ENCODE peak calls at places on chromosomes 13 and 19, in six cellular contexts. One of them, this sample, is unnamed.

GRCh38 chr13:106291006-106291405 is 244.5 kb downstream of the EFNB2 start:
- DNase-seq in mesenchymal stem cell: peak; percentile 60
- DNase-seq in mesendoderm: no peak
- DNase-seq in neuronal stem cell: no peak
- DNase-seq in IMR-90: peak; percentile 76
- DNase-seq in H1: no peak
- DNase-seq in this sample: peak; percentile 2

GRCh38 chr13:35824395-35824794 is 306.8 kb downstream of the DCLK1 start:
- DNase-seq in neuronal stem cell: no peak
- DNase-seq in mesenchymal stem cell: no peak
- DNase-seq in H1: no peak
- DNase-seq in mesendoderm: no peak
- DNase-seq in IMR-90: no peak
- DNase-seq in this sample: no peak

GRCh38 chr19:21143846-21144245 is 2.0 kb downstream of the ZNF431 start:
- DNase-seq in IMR-90: no peak
- DNase-seq in neuronal stem cell: no peak
- DNase-seq in mesendoderm: no peak
- DNase-seq in mesenchymal stem cell: peak; percentile 3
- DNase-seq in H1: no peak
- DNase-seq in this sample: peak; percentile 89

GRCh38 chr13:41821195-41821594 is 139.7 kb downstream of the VWA8 start:
- DNase-seq in mesenchymal stem cell: no peak
- DNase-seq in mesendoderm: no peak
- DNase-seq in neuronal stem cell: no peak
- DNase-seq in IMR-90: no peak
- DNase-seq in H1: no peak
- DNase-seq in this sample: no peak

GRCh38 chr13:26370495-26370990 is 116.6 kb downstream of the CDK8 start:
- DNase-seq in neuronal stem cell: no peak
- DNase-seq in H1: no peak
- DNase-seq in mesenchymal stem cell: no peak
- DNase-seq in IMR-90: peak; percentile 69
- DNase-seq in mesendoderm: no peak
- DNase-seq in this sample: no peak

GRCh38 chr19:40147693-40148347 is 43.4 kb upstream of the MAP3K10 start:
- DNase-seq in H1: no peak
- DNase-seq in IMR-90: peak; percentile 77
- DNase-seq in mesendoderm: no peak
- DNase-seq in mesenchymal stem cell: peak; percentile 79
- DNase-seq in neuronal stem cell: no peak
- DNase-seq in this sample: peak; percentile 34

GRCh38 chr13:95865080-95865597 is 188.1 kb downstream of the UGGT2 start:
- DNase-seq in mesenchymal stem cell: no peak
- DNase-seq in H1: no peak
- DNase-seq in mesendoderm: no peak
- DNase-seq in neuronal stem cell: no peak
- DNase-seq in IMR-90: no peak
- DNase-seq in this sample: no peak

GRCh38 chr19:56291857-56292256 is 19.3 kb downstream of the EDDM13 start:
- DNase-seq in IMR-90: no peak
- DNase-seq in neuronal stem cell: no peak
- DNase-seq in mesenchymal stem cell: no peak
- DNase-seq in H1: no peak
- DNase-seq in mesendoderm: no peak
- DNase-seq in this sample: no peak

GRCh38 chr19:18292810-18293641 is 11.6 kb upstream of the JUND start:
- DNase-seq in neuronal stem cell: peak; percentile 82
- DNase-seq in IMR-90: peak; percentile 57
- DNase-seq in H1: peak; percentile 79
- DNase-seq in mesendoderm: peak; percentile 98
- DNase-seq in mesenchymal stem cell: peak; percentile 78
- DNase-seq in this sample: peak; percentile 99

GRCh38 chr13:23871616-23872220 is 17.5 kb downstream of the MIPEP start:
- DNase-seq in mesenchymal stem cell: peak; percentile 59
- DNase-seq in neuronal stem cell: no peak
- DNase-seq in mesendoderm: peak; percentile 34
- DNase-seq in IMR-90: peak; percentile 59
- DNase-seq in H1: no peak
- DNase-seq in this sample: peak; percentile 62

GRCh38 chr19:41869374-41869955 is 7.6 kb upstream of the CD79A start:
- DNase-seq in neuronal stem cell: no peak
- DNase-seq in mesendoderm: no peak
- DNase-seq in IMR-90: no peak
- DNase-seq in mesenchymal stem cell: no peak
- DNase-seq in H1: no peak
- DNase-seq in this sample: no peak

GRCh38 chr19:29482855-29483640 is 42.7 kb upstream of the VSTM2B start:
- DNase-seq in mesenchymal stem cell: no peak
- DNase-seq in H1: no peak
- DNase-seq in neuronal stem cell: no peak
- DNase-seq in mesendoderm: no peak
- DNase-seq in IMR-90: no peak
- DNase-seq in this sample: no peak

GRCh38 chr19:19749332-19750130 is 16.6 kb upstream of the ZNF14 start:
- DNase-seq in mesendoderm: no peak
- DNase-seq in mesenchymal stem cell: no peak
- DNase-seq in IMR-90: no peak
- DNase-seq in H1: no peak
- DNase-seq in neuronal stem cell: no peak
- DNase-seq in this sample: no peak

GRCh38 chr13:44298314-44298713 is 75.3 kb upstream of the SERP2 start:
- DNase-seq in mesendoderm: no peak
- DNase-seq in IMR-90: peak; percentile 35
- DNase-seq in neuronal stem cell: no peak
- DNase-seq in mesenchymal stem cell: no peak
- DNase-seq in H1: no peak
- DNase-seq in this sample: peak; percentile 59

GRCh38 chr19:49213791-49214190 is 56.2 kb downstream of the TRPM4 start:
- DNase-seq in neuronal stem cell: no peak
- DNase-seq in mesenchymal stem cell: no peak
- DNase-seq in H1: no peak
- DNase-seq in mesendoderm: peak; percentile 51
- DNase-seq in IMR-90: no peak
- DNase-seq in this sample: no peak

GRCh38 chr19:49631279-49631588 is 8.7 kb downstream of the RRAS start:
- DNase-seq in neuronal stem cell: no peak
- DNase-seq in mesenchymal stem cell: no peak
- DNase-seq in IMR-90: no peak
- DNase-seq in mesendoderm: no peak
- DNase-seq in H1: no peak
- DNase-seq in this sample: no peak

GRCh38 chr13:38688674-38689073 is 1.8 kb downstream of the FREM2 start:
- DNase-seq in H1: no peak
- DNase-seq in mesendoderm: no peak
- DNase-seq in IMR-90: no peak
- DNase-seq in neuronal stem cell: no peak
- DNase-seq in mesenchymal stem cell: no peak
- DNase-seq in this sample: no peak

GRCh38 chr19:39275578-39275977 is 7.4 kb downstream of the IFNL2 start:
- DNase-seq in H1: no peak
- DNase-seq in mesenchymal stem cell: no peak
- DNase-seq in mesendoderm: no peak
- DNase-seq in neuronal stem cell: no peak
- DNase-seq in IMR-90: no peak
- DNase-seq in this sample: no peak

GRCh38 chr13:103277099-103277498 is 210.9 kb upstream of the SLC10A2 start:
- DNase-seq in mesendoderm: no peak
- DNase-seq in neuronal stem cell: no peak
- DNase-seq in IMR-90: no peak
- DNase-seq in mesenchymal stem cell: no peak
- DNase-seq in H1: no peak
- DNase-seq in this sample: no peak
- H3K4me2 ChIP-seq in mesendoderm: no peak overlapping the region
- H3K4me2 ChIP-seq in neuronal stem cell: no peak overlapping the region
- H3K4me2 ChIP-seq in IMR-90: no peak overlapping the region
- H3K4me2 ChIP-seq in mesenchymal stem cell: no peak overlapping the region
- H3K4me2 ChIP-seq in H1: no peak overlapping the region
- H3K4me2 ChIP-seq in this sample: no peak overlapping the region

GRCh38 chr19:12162513-12162881 is 399 bp upstream of the ZNF136 start:
- DNase-seq in mesenchymal stem cell: no peak
- DNase-seq in mesendoderm: no peak
- DNase-seq in IMR-90: no peak
- DNase-seq in neuronal stem cell: no peak
- DNase-seq in H1: no peak
- DNase-seq in this sample: no peak

GRCh38 chr19:12163841-12164240 is 945 bp downstream of the ZNF136 start:
- DNase-seq in neuronal stem cell: no peak
- DNase-seq in mesendoderm: no peak
- DNase-seq in IMR-90: peak; percentile 56
- DNase-seq in H1: no peak
- DNase-seq in mesenchymal stem cell: peak; percentile 55
- DNase-seq in this sample: no peak

GRCh38 chr19:12166596-12166995 is 3.7 kb downstream of the ZNF136 start:
- DNase-seq in mesenchymal stem cell: peak; percentile 48
- DNase-seq in neuronal stem cell: no peak
- DNase-seq in IMR-90: peak; percentile 67
- DNase-seq in H1: no peak
- DNase-seq in mesendoderm: no peak
- DNase-seq in this sample: no peak

GRCh38 chr19:12159773-12160414 is 3.0 kb upstream of the ZNF136 start:
- DNase-seq in mesendoderm: no peak
- DNase-seq in IMR-90: no peak
- DNase-seq in mesenchymal stem cell: no peak
- DNase-seq in neuronal stem cell: no peak
- DNase-seq in H1: no peak
- DNase-seq in this sample: no peak

DNA sequence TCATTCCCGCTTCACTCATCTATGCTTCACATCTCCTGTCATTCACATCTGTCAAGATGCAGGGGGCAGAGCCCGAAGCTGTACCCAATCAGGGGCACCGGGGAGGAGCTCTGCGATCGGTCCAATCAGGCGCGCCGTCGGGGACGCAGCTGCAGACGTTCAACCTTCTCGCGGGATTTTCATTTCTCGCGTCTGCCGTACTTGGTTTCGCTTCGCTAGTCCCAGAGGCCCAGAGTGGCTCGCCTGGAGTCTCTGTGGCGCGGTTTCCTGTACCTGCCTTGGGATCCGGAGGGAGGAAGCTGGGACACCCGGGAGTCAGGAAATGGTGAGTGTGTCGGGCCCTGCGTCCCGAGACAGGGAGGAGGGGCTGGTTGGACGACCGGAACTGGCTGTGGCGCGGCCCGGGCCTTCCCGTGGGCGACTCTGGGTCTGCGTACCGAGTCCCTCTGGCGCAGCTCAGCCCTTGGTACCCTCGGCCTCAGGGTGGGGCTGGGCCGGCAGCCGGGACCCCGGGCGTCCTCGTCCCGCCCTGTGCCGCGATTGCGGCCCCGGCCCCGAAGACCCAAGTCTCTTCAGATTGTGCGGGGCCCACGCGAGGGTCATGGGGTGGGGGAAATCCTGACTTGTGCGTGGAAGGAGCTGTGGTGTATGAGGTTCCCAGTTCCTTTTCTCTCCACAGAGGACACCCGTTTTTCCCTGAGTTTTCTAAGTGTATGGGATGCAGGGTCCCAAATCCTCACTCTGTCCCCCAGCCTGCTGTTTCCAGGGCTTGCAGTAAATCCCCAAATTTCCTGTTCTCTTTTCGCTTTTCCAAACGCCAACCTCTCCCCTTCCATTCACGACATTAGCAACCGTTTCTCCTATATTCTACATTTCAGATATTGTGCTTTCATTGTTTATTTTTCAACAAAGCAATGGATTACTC is at the start of gene ZNF136:
- DNase-seq in neuronal stem cell: peak; percentile 90
- DNase-seq in mesendoderm: peak; percentile 98
- DNase-seq in IMR-90: peak; percentile 95
- DNase-seq in mesenchymal stem cell: peak; percentile 97
- DNase-seq in H1: peak; percentile 79
- DNase-seq in this sample: peak; percentile 99
- H3K4me3 ChIP-seq in neuronal stem cell: peak within 1 kb of the TSS; percentile 91
- H3K4me3 ChIP-seq in mesendoderm: peak within 1 kb of the TSS; percentile 90
- H3K4me3 ChIP-seq in IMR-90: peak within 1 kb of the TSS; percentile 83
- H3K4me3 ChIP-seq in mesenchymal stem cell: peak within 1 kb of the TSS; percentile 89
- H3K4me3 ChIP-seq in H1: peak within 1 kb of the TSS; percentile 97
- H3K4me3 ChIP-seq in this sample: peak within 1 kb of the TSS; percentile 91

DNA sequence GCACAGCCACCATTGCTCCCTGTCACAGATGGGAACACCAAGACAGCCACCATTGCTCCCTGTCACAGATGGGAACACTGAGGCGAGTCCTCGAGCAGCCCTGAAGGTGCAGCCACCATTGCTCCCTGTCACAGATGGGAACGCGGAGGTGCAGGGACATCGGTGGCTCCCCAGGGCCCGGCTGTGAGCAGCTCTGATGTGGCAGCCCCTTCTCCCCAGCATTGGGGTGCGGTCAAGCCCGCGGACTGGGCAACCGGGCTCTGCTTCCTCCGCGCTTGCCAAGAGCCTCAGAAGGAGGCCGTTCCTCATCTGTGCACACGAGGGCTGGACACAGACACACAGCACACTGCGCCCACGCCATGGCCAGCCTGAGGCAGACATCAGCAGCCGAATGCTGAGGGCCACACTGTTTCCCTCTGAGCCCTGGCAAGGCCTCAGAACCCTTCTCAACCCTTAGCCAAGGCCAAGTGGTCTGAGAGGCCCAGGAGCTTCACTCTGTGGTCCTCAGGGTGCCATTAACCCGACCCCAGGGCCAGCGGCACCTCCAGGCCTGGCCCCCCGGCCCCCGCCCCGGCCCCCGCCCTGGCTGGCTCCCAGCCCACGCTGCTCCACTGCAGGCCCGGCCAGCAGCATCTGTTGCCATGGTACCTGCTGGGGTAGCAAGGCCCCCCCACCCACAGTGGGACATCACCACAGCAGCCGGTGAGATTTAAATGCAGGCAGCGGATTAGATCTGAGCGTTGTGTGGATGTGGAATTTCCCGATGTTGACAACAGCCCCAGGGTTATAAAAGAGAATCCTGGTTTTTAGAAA is 18.4 kb downstream of the C2CD4C start:
- DNase-seq in mesendoderm: no peak
- DNase-seq in mesenchymal stem cell: no peak
- DNase-seq in neuronal stem cell: no peak
- DNase-seq in H1: no peak
- DNase-seq in IMR-90: no peak
- DNase-seq in this sample: no peak
- H3K18ac ChIP-seq in mesendoderm: no peak overlapping the region
- H3K18ac ChIP-seq in mesenchymal stem cell: no peak overlapping the region
- H3K18ac ChIP-seq in neuronal stem cell: peak overlapping the region; percentile 39
- H3K18ac ChIP-seq in H1: no peak overlapping the region
- H3K18ac ChIP-seq in IMR-90: no peak overlapping the region
- H3K18ac ChIP-seq in this sample: no peak overlapping the region

GRCh38 chr19:34664870-34665269 is 12.1 kb downstream of the SCGB2B2 start:
- DNase-seq in mesendoderm: no peak
- DNase-seq in neuronal stem cell: no peak
- DNase-seq in IMR-90: no peak
- DNase-seq in mesenchymal stem cell: no peak
- DNase-seq in H1: no peak
- DNase-seq in this sample: no peak

GRCh38 chr19:34667349-34668076 is 9.4 kb downstream of the SCGB2B2 start:
- DNase-seq in neuronal stem cell: no peak
- DNase-seq in mesenchymal stem cell: peak; percentile 23
- DNase-seq in mesendoderm: no peak
- DNase-seq in IMR-90: peak; percentile 27
- DNase-seq in H1: no peak
- DNase-seq in this sample: no peak

GRCh38 chr19:34666200-34666957 is 10.6 kb downstream of the SCGB2B2 start:
- DNase-seq in neuronal stem cell: no peak
- DNase-seq in IMR-90: no peak
- DNase-seq in mesendoderm: no peak
- DNase-seq in H1: no peak
- DNase-seq in mesenchymal stem cell: no peak
- DNase-seq in this sample: no peak

GRCh38 chr19:34669305-34669704 is 7.7 kb downstream of the SCGB2B2 start:
- DNase-seq in mesenchymal stem cell: no peak
- DNase-seq in mesendoderm: no peak
- DNase-seq in IMR-90: no peak
- DNase-seq in H1: no peak
- DNase-seq in neuronal stem cell: no peak
- DNase-seq in this sample: no peak

GRCh38 chr19:34666958-34667265 is 10.0 kb downstream of the SCGB2B2 start:
- DNase-seq in mesenchymal stem cell: no peak
- DNase-seq in IMR-90: no peak
- DNase-seq in mesendoderm: no peak
- DNase-seq in neuronal stem cell: no peak
- DNase-seq in H1: no peak
- DNase-seq in this sample: no peak
- H3K4me2 ChIP-seq in mesenchymal stem cell: no peak overlapping the region
- H3K4me2 ChIP-seq in IMR-90: no peak overlapping the region
- H3K4me2 ChIP-seq in mesendoderm: no peak overlapping the region
- H3K4me2 ChIP-seq in neuronal stem cell: no peak overlapping the region
- H3K4me2 ChIP-seq in H1: no peak overlapping the region
- H3K4me2 ChIP-seq in this sample: no peak overlapping the region

This sample was measured in trophoblast cell.